ENCODE peak calls at places on chromosomes 7 and 10, in five cellular contexts. Q is mammary epithelial cell, T is AG04449, A is HL-60, G is fibroblast of lung. U is an unnamed sample.

GRCh38 chr10:90960355-90960814 is 39.5 kb upstream of the ANKRD1 start:
- DNase-seq in A (no peak), T (peak), Q (peak), G (peak), U (peak)

GRCh38 chr10:74213571-74214162 is 62.6 kb downstream of the ADK start:
- DNase-seq in T (no peak), G (peak), Q (no peak), A (no peak), U (no peak)

GRCh38 chr10:77590344-77591237 is 47.0 kb downstream of the KCNMA1 start:
- DNase-seq in Q (no peak), G (no peak), T (no peak), A (no peak), U (no peak)

GRCh38 chr7:20172736-20173334 is 44.3 kb downstream of the MACC1 start:
- DNase-seq in A (no peak), T (no peak), G (peak), Q (peak), U (peak)

GRCh38 chr7:73701357-73701995 is 18.0 kb downstream of the STX1A start:
- DNase-seq in A (no peak), G (peak), T (no peak), Q (no peak), U (no peak)

GRCh38 chr7:122200888-122201287 is 56.8 kb upstream of the AASS start:
- DNase-seq in A (no peak), T (no peak), G (no peak), Q (no peak), U (no peak)

GRCh38 chr10:78672898-78673297 is 395.9 kb upstream of the ZMIZ1 start:
- DNase-seq in G (peak), T (no peak), Q (peak), A (no peak), U (peak)

GRCh38 chr10:124680675-124681074 is 63.5 kb downstream of the FAM53B start:
- DNase-seq in A (peak), G (no peak), T (no peak), Q (no peak), U (no peak)

GRCh38 chr10:129305046-129305445 is 162.0 kb upstream of the MGMT start:
- DNase-seq in A (no peak), Q (no peak), G (no peak), T (no peak), U (no peak)

GRCh38 chr7:114660007-114660406 is 245.4 kb downstream of the FOXP2 start:
- DNase-seq in T (no peak), A (no peak), Q (no peak), G (no peak), U (no peak)

GRCh38 chr10:132742167-132742836 is 43.6 kb downstream of the NKX6-2 start:
- DNase-seq in G (no peak), A (no peak), T (no peak), Q (no peak), U (no peak)

GRCh38 chr7:26212921-26213718 is 11.6 kb downstream of the CBX3 start:
- DNase-seq in T (no peak), G (no peak), A (no peak), Q (no peak), U (no peak)

GRCh38 chr10:97169063-97169462 is 16.7 kb downstream of the SLIT1 start:
- DNase-seq in Q (no peak), T (no peak), G (no peak), A (no peak), U (no peak)

GRCh38 chr7:78967046-78967445 is 486.4 kb downstream of the MAGI2 start:
- DNase-seq in A (no peak), T (no peak), G (no peak), Q (no peak), U (no peak)

GRCh38 chr10:119441151-119441821 is 101.2 kb downstream of the RGS10 start:
- DNase-seq in G (peak), T (peak), A (no peak), Q (peak), U (no peak)

GRCh38 chr7:16604054-16604453 is 41.5 kb downstream of the ANKMY2 start:
- DNase-seq in G (no peak), T (no peak), A (no peak), Q (no peak), U (no peak)

GRCh38 chr10:22420787-22421517 is 75.7 kb downstream of the SPAG6 start:
- DNase-seq in A (no peak), T (no peak), G (no peak), Q (no peak), U (no peak)

GRCh38 chr10:110077436-110078120 is 69.8 kb downstream of the ADD3 start:
- DNase-seq in T (no peak), A (peak), Q (peak), G (peak), U (no peak)

GRCh38 chr7:142854505-142855400 is at the start of gene EPHB6:
- DNase-seq in Q (peak), A (peak), G (peak), T (no peak), U (no peak)

GRCh38 chr10:6553937-6554336 is 26.1 kb downstream of the PRKCQ start:
- DNase-seq in T (no peak), G (no peak), A (no peak), Q (no peak), U (no peak)

GRCh38 chr10:93495654-93496321 is 624 bp upstream of the CEP55 start:
- DNase-seq in Q (peak), A (no peak), G (no peak), T (no peak), U (no peak)

GRCh38 chr7:108824840-108825540 is 255.3 kb downstream of the DNAJB9 start:
- DNase-seq in G (peak), Q (peak), T (peak), A (no peak), U (peak)

GRCh38 chr10:1308415-1308814 is 252.2 kb downstream of the WDR37 start:
- DNase-seq in A (no peak), Q (no peak), G (no peak), T (no peak), U (no peak)

GRCh38 chr7:55515569-55516279 is 56.6 kb downstream of the VOPP1 start:
- DNase-seq in T (no peak), G (no peak), A (no peak), Q (no peak), U (no peak)

GRCh38 chr10:48449501-48450232 is 143.2 kb downstream of the MAPK8 start:
- DNase-seq in A (no peak), G (no peak), T (no peak), Q (no peak), U (no peak)

GRCh38 chr10:29837586-29837985 is 202.8 kb upstream of the SVIL start:
- DNase-seq in A (no peak), T (no peak), G (no peak), Q (no peak), U (no peak)

GRCh38 chr7:157487046-157487770 is 150.4 kb downstream of the DNAJB6 start:
- DNase-seq in G (no peak), A (no peak), Q (no peak), T (no peak), U (no peak)

GRCh38 chr10:79241990-79242619 is 105.2 kb upstream of the PPIF start:
- DNase-seq in T (no peak), Q (peak), A (peak), G (peak), U (no peak)

GRCh38 chr10:122966879-122967278 is 12.9 kb upstream of the C10orf88 start:
- DNase-seq in A (no peak), Q (no peak), T (no peak), G (no peak), U (no peak)

GRCh38 chr10:122192142-122192541 is 79.0 kb upstream of the BTBD16 start:
- DNase-seq in A (no peak), G (no peak), T (no peak), Q (no peak), U (no peak)

GRCh38 chr10:43931308-43931930 is 282.7 kb upstream of the ZNF32 start:
- DNase-seq in Q (peak), T (peak), A (no peak), G (peak), U (no peak)

GRCh38 chr7:16891874-16892620 is 10.3 kb upstream of the AGR3 start:
- DNase-seq in A (no peak), T (no peak), Q (no peak), G (no peak), U (no peak)

GRCh38 chr7:73980206-73980605 is 47.8 kb upstream of the ELN start:
- DNase-seq in Q (no peak), T (no peak), G (no peak), A (no peak), U (no peak)

GRCh38 chr7:28125381-28126046 is 55.1 kb downstream of the JAZF1 start:
- DNase-seq in A (no peak), Q (no peak), T (no peak), G (peak), U (no peak)

GRCh38 chr10:29922226-29922625 is 137.2 kb downstream of the JCAD start:
- DNase-seq in Q (no peak), G (no peak), A (no peak), T (no peak), U (no peak)

GRCh38 chr10:91137822-91138221 is 82.6 kb upstream of the PCGF5 start:
- DNase-seq in A (no peak), T (no peak), G (no peak), Q (no peak), U (no peak)

GRCh38 chr10:79038841-79039201 is 29.9 kb upstream of the ZMIZ1 start:
- DNase-seq in T (no peak), A (no peak), G (peak), Q (no peak), U (no peak)

GRCh38 chr7:33087858-33088257 is 21.3 kb downstream of the RP9 start:
- DNase-seq in T (no peak), G (no peak), A (no peak), Q (no peak), U (no peak)

GRCh38 chr10:104349623-104350142 is 4.0 kb upstream of the CFAP58 start:
- DNase-seq in A (peak), G (peak), T (no peak), Q (peak), U (peak)

DNA sequence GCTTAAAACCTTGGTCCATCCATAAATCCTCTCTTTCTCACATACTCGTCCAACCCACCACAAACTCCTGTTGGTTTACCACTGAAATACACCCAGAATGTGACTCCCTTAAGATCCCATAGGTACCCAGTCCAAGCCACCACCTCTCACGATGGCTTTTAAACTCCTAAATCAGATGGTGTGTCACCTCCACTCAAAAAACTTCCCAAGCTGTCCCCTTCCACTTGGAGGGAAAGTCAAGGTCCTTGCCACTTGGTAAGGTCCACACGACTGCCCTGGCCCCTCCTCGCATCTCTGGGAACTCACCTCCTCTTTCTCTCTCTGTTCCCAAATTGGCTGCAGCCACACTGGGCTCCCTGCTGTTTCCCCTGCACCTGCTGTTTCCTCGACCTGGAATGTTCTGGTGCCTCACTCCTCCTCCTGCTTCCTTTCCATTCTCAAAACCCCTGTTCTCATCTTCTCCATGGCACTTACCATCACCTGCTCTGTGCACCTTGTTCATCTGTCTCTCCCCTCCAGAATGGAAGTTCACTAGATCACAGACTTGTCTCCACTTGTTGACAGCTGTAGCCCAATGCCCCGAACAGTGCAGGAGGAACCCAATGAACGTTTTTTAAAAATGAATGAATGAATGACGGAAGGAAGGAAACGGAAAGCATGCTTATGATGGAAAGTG is 23.0 kb downstream of the ZFAND2A start:
- DNase-seq in T (no peak), Q (peak), A (no peak), G (no peak), U (no peak)
- H3K4me3 ChIP-seq in T (peak), Q (peak), A (peak), G (peak), U (peak)

GRCh38 chr7:47577351-47577919 is 4.5 kb downstream of the TNS3 start:
- DNase-seq in G (peak), A (no peak), T (no peak), Q (no peak), U (no peak)

GRCh38 chr7:47574473-47575328 is 7.2 kb downstream of the TNS3 start:
- DNase-seq in A (peak), Q (no peak), G (no peak), T (no peak), U (no peak)

GRCh38 chr7:47576031-47576908 is 5.6 kb downstream of the TNS3 start:
- DNase-seq in T (no peak), Q (peak), G (peak), A (no peak), U (no peak)

GRCh38 chr7:47578581-47579270 is 3.2 kb downstream of the TNS3 start:
- DNase-seq in T (no peak), Q (peak), G (peak), A (no peak), U (no peak)

GRCh38 chr7:47576909-47577255 is 5.0 kb downstream of the TNS3 start:
- DNase-seq in A (no peak), G (no peak), Q (no peak), T (no peak), U (no peak)
- H3K4me3 ChIP-seq in A (no peak), G (peak), Q (no peak), T (no peak), U (no peak)

DNA sequence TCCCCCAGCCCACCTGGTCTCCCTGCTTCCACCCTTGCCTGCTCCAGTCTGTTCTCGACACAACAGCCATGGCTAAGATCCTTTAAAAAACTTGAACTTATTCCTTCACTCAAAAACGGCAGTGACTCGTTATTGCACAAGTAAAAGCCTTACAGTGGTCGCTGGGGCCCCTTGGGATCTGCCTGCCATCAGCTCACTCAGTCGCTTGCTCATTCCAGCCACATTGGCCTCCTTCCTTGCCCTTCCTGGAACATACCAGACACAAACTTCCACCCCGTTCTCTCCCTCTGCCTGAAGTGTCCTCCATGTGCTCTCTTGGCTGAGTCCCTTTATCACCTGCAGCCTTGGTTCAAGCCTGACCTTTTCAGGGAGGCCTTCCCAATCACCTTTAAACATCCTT is 4.7 kb downstream of the CCNY start:
- DNase-seq in A (no peak), T (no peak), Q (peak), G (no peak), U (no peak)
- H3K4me3 ChIP-seq in A (no peak), T (no peak), Q (no peak), G (no peak), U (no peak)

DNA sequence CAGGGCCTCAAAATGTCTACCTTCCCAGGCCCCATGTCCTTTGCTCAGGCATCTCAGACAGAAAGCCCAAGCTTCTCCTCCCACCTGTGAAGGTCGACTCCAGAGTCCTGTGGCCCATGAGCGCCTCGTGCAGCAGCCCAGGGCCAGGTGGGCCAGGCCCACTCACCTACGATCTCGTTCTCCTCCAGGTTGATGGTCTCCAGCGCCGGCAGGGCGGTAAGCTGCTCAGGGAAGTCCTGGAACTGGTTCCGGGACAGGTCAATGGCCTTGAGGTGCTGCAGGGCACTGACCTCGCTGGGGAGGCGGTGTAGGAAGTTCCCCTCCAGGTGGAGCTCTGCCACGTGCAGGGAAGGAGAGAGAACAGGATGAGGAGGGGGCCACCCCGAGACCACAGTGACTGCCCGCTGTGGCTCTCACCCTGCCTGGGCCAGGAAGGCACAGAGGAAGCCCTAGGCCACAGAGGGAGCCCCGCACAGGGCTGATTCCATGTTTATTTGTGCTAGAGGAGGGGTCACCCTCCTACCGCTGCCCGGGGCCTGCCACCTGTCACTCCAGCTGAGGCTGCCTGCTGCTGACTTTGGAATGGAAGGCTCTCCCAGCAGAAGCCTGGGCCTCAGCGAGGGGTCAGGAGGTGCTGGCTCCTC is 40.0 kb upstream of the NPFFR1 start:
- DNase-seq in Q (no peak), G (no peak), A (no peak), T (no peak), U (no peak)
- H3K4me3 ChIP-seq in Q (no peak), G (no peak), A (no peak), T (no peak), U (no peak)

GRCh38 chr7:45573636-45574470 is at the start of gene ADCY1:
- DNase-seq in G (no peak), Q (no peak), T (no peak), A (peak), U (no peak)
- H3K4me3 ChIP-seq in G (peak), Q (peak), T (peak), A (peak), U (peak)